ENCODE peak calls at places on chromosomes 2 and 18, in seven cellular contexts. Z, Y, K, F, B, E and W are unnamed samples.
A peak's percentile ranks its signal among the peaks of the same experiment; 100 is the strongest.

GRCh38 chr18:46374850-46375249 is 270.7 kb downstream of the HAUS1 start:
- DNase-seq in Z (no peak), Y (no peak), K (no peak), F (no peak), B (no peak), E (no peak), W (no peak)

GRCh38 chr2:44290271-44290670 is 15.0 kb downstream of the SLC3A1 start:
- DNase-seq in Z (no peak), Y (no peak), K (no peak), F (no peak), B (no peak), E (peak; percentile 53), W (no peak)

GRCh38 chr2:172442072-172442895 is 14.9 kb downstream of the ITGA6 start:
- DNase-seq in Z (no peak), Y (no peak), K (no peak), F (no peak), B (no peak), E (peak; percentile 93), W (peak; percentile 75)

GRCh38 chr2:98157557-98157956 is 70.6 kb downstream of the VWA3B start:
- DNase-seq in Z (no peak), Y (peak; percentile 84), K (no peak), F (no peak), B (no peak), E (no peak), W (peak; percentile 37)

GRCh38 chr2:66582975-66583842 is 148.3 kb downstream of the MEIS1 start:
- DNase-seq in Z (peak; percentile 35), Y (peak; percentile 56), K (peak; percentile 35), F (peak; percentile 47), B (no peak), E (peak; percentile 71), W (no peak)

GRCh38 chr2:128520787-128521186 is 202.1 kb upstream of the HS6ST1 start:
- DNase-seq in Z (no peak), Y (peak; percentile 35), K (no peak), F (no peak), B (no peak), E (no peak), W (no peak)

GRCh38 chr18:5627756-5628511 is 84.1 kb upstream of the EPB41L3 start:
- DNase-seq in Z (no peak), Y (peak; percentile 51), K (no peak), F (no peak), B (peak; percentile 19), E (peak; percentile 1), W (peak; percentile 36)

GRCh38 chr2:37920570-37920969 is 4.5 kb upstream of the RMDN2 start:
- DNase-seq in Z (no peak), Y (no peak), K (no peak), F (no peak), B (no peak), E (peak; percentile 61), W (no peak)

GRCh38 chr2:200399046-200399445 is 92.6 kb downstream of the SPATS2L start:
- DNase-seq in Z (no peak), Y (no peak), K (no peak), F (no peak), B (no peak), E (no peak), W (no peak)

GRCh38 chr2:81389203-81389602 is 1084.7 kb upstream of the LRRTM1 start:
- DNase-seq in Z (no peak), Y (no peak), K (no peak), F (no peak), B (no peak), E (no peak), W (no peak)

GRCh38 chr2:121479882-121480522 is 50.7 kb upstream of the RNU4ATAC start:
- DNase-seq in Z (no peak), Y (peak; percentile 82), K (no peak), F (no peak), B (no peak), E (peak; percentile 46), W (peak; percentile 87)

GRCh38 chr18:23689031-23689615 is at the start of gene LAMA3:
- DNase-seq in Z (peak; percentile 74), Y (peak; percentile 80), K (peak; percentile 56), F (peak; percentile 77), B (peak; percentile 45), E (no peak), W (peak; percentile 63)

GRCh38 chr2:191383486-191383885 is 138.3 kb downstream of the MYO1B start:
- DNase-seq in Z (no peak), Y (no peak), K (no peak), F (no peak), B (no peak), E (no peak), W (no peak)

GRCh38 chr2:50547521-50547920 is 484.4 kb downstream of the NRXN1 start:
- DNase-seq in Z (no peak), Y (no peak), K (no peak), F (no peak), B (no peak), E (peak; percentile 25), W (no peak)

GRCh38 chr2:200479617-200480292 is 30.1 kb downstream of the KCTD18 start:
- DNase-seq in Z (no peak), Y (no peak), K (no peak), F (no peak), B (no peak), E (peak; percentile 85), W (no peak)

GRCh38 chr2:237254369-237254861 is 159.5 kb downstream of the COL6A3 start:
- DNase-seq in Z (no peak), Y (no peak), K (no peak), F (no peak), B (no peak), E (peak; percentile 74), W (no peak)

GRCh38 chr2:12177052-12177994 is 430.9 kb downstream of the LPIN1 start:
- DNase-seq in Z (peak; percentile 67), Y (no peak), K (peak; percentile 65), F (peak; percentile 63), B (peak; percentile 71), E (peak; percentile 84), W (peak; percentile 26)

GRCh38 chr18:48730010-48730409 is 191.2 kb downstream of the CTIF start:
- DNase-seq in Z (no peak), Y (no peak), K (no peak), F (peak; percentile 22), B (no peak), E (no peak), W (no peak)

GRCh38 chr2:101998556-101999121 is 6.9 kb downstream of the IL1R2 start:
- DNase-seq in Z (no peak), Y (no peak), K (no peak), F (no peak), B (no peak), E (no peak), W (no peak)

GRCh38 chr2:186995092-186995491 is 146.1 kb upstream of the ZSWIM2 start:
- DNase-seq in Z (no peak), Y (no peak), K (no peak), F (no peak), B (no peak), E (peak; percentile 88), W (no peak)

GRCh38 chr2:33467413-33467812 is 9.0 kb upstream of the RASGRP3 start:
- DNase-seq in Z (no peak), Y (no peak), K (no peak), F (no peak), B (no peak), E (no peak), W (no peak)

GRCh38 chr2:29596584-29596983 is 324.8 kb downstream of the ALK start:
- DNase-seq in Z (no peak), Y (no peak), K (no peak), F (no peak), B (peak; percentile 27), E (no peak), W (no peak)

GRCh38 chr2:99545066-99545465 is 55.2 kb upstream of the REV1 start:
- DNase-seq in Z (no peak), Y (no peak), K (no peak), F (no peak), B (no peak), E (no peak), W (no peak)

GRCh38 chr2:207165121-207166038 is at the start of gene KLF7:
- DNase-seq in Z (peak; percentile 49), Y (peak; percentile 70), K (peak; percentile 70), F (peak; percentile 68), B (peak; percentile 43), E (peak; percentile 44), W (peak; percentile 67)

GRCh38 chr2:34305587-34305986 is 706.5 kb upstream of the FAM98A start:
- DNase-seq in Z (no peak), Y (no peak), K (no peak), F (no peak), B (no peak), E (no peak), W (no peak)

DNA sequence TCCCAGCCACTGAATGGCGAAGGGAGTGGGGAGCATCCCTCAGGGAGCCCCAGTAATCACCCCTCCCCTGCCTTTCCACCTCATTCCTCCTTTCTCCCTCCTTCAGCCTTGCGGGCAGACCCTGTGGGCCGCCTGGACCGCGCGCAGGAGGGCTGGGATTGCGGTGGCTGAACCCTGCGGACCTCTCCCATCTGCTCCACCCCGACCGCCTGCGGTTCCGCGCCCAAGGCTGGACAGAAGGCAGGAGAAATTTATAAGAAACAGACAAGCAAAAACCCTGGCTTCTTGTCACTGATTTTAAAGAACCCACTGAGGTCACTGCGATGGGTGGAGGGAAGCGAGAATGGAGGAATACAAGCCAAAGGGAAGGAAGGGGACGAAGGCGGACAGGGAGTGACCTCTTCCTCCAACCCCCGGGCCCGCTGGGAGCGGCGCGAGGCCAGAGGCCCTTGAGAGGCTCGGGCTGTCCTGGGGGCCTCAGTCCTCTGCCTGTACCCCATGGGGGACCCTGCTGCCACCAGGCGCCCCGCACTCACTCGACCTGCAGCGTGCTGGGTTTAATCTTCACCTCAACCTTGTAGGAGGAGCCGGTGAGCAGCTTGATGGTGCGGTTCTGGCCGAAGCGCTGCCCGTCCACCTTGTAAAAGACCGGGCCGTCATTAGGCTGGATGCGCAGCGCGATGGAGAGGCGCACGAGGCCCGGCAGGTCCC is 908 bp downstream of the CNRIP1 start:
- DNase-seq in Z (peak; percentile 41), Y (no peak), K (no peak), F (no peak), B (peak; percentile 29), E (peak; percentile 17), W (peak; percentile 47)
- H3K4me3 ChIP-seq in Z (peak overlapping the region; percentile 96), Y (peak overlapping the region; percentile 78), K (peak overlapping the region; percentile 94), F (peak overlapping the region; percentile 64), B (peak overlapping the region; percentile 72), E (peak overlapping the region; percentile 84), W (peak overlapping the region; percentile 18)

GRCh38 chr2:226791487-226792081 is 8.0 kb downstream of the IRS1 start:
- DNase-seq in Z (peak; percentile 88), Y (peak; percentile 96), K (peak; percentile 96), F (peak; percentile 94), B (peak; percentile 90), E (peak; percentile 81), W (peak; percentile 95)
- TF ChIP-seq CTCF in Z (peak; percentile 77), Y (peak; percentile 76), K (peak; percentile 45), F (peak; percentile 84), B (peak; percentile 65), E (peak; percentile 27), W (peak; percentile 29)

GRCh38 chr18:10405014-10405493 is 49.4 kb upstream of the APCDD1 start:
- DNase-seq in Z (no peak), Y (no peak), K (no peak), F (no peak), B (no peak), E (peak; percentile 43), W (no peak)
- H3K4me3 ChIP-seq in Z (no peak overlapping the region), Y (no peak overlapping the region), K (no peak overlapping the region), F (no peak overlapping the region), B (no peak overlapping the region), E (no peak overlapping the region), W (no peak overlapping the region)

DNA sequence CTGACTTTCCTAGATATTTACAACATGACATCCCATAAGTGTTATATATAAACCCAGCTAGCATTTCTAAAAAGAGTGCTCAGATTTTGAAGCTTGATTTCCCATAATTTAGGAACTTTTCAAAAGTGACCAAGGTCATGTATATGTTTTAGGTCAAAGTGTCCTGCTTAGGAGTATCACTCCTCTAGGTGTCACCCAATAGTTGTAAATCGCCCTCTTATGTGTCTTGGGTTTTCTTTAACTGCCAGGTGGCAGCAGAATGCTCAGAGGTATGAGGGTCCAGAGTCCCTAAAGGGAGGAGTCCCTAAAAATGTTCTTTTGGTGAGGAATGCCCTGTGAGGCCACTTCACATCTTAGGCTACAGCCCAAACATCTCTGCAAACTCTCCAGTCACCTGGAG is 358.3 kb downstream of the CELF4 start:
- DNase-seq in Z (no peak), Y (no peak), K (no peak), F (no peak), B (no peak), E (no peak), W (no peak)
- TF ChIP-seq CTCF in Z (no peak), Y (peak; percentile 75), K (no peak), F (no peak), B (no peak), E (no peak), W (no peak)